ENCODE peak calls at places on chromosome 17, in four cellular contexts. T is activated CD4-positive, alpha-beta T cell treated with anti-CD3 and anti-CD28 coated beads, Interleukin-2, amount 50 U/mL, for 1 hour; P is mucosa of descending colon; Y is EH. U is an unnamed sample.

GRCh38 chr17:17119533-17119932 is 77.3 kb downstream of the MPRIP start:
- DNase-seq in Y (peak), P (peak), T (peak), U (no peak)

GRCh38 chr17:36600936-36601302 is 464 bp upstream of the MRM1 start:
- DNase-seq in P (no peak), Y (no peak), T (no peak), U (no peak)

GRCh38 chr17:61495161-61495857 is 43.1 kb downstream of the TBX4 start:
- DNase-seq in Y (peak), T (no peak), P (no peak), U (no peak)

GRCh38 chr17:41882756-41883155 is 17.5 kb upstream of the KLHL11 start:
- DNase-seq in P (no peak), T (no peak), Y (no peak), U (no peak)

GRCh38 chr17:63881935-63882601 is at the start of gene GH2:
- DNase-seq in P (peak), Y (peak), T (peak), U (peak)

GRCh38 chr17:74694081-74694480 is 18.6 kb downstream of the CD300LF start:
- DNase-seq in P (no peak), Y (no peak), T (no peak), U (no peak)

GRCh38 chr17:19728114-19728495 is 11.7 kb upstream of the SLC47A2 start:
- DNase-seq in Y (peak), P (peak), T (no peak), U (peak)

GRCh38 chr17:14301761-14302401 is 1.0 kb downstream of the HS3ST3B1 start:
- DNase-seq in P (peak), T (peak), Y (peak), U (peak)

GRCh38 chr17:58253082-58253481 is 14.7 kb downstream of the LPO start:
- DNase-seq in Y (no peak), P (no peak), T (no peak), U (no peak)

GRCh38 chr17:27793168-27793905 is 7.0 kb downstream of the NOS2 start:
- DNase-seq in Y (no peak), P (peak), T (no peak), U (no peak)

GRCh38 chr17:38354466-38354865 is 2.8 kb downstream of the SOCS7 start:
- DNase-seq in Y (no peak), P (no peak), T (no peak), U (no peak)

GRCh38 chr17:12789075-12789975 is at the start of gene ARHGAP44:
- DNase-seq in P (peak), T (no peak), Y (peak), U (peak)

GRCh38 chr17:58344791-58345157 is 7.2 kb downstream of the SUPT4H1 start:
- DNase-seq in P (no peak), Y (no peak), T (peak), U (no peak)

GRCh38 chr17:47707056-47707791 is 13.3 kb downstream of the TBKBP1 start:
- DNase-seq in T (no peak), P (no peak), Y (peak), U (no peak)